ENCODE peak calls at places on chromosomes 12 and 14, in four cellular contexts. One of them, this sample, is unnamed.

GRCh38 chr12:48969847-48970701 is 1.5 kb downstream of the WNT10B start:
- DNase-seq in mesendoderm: peak; percentile 44
- DNase-seq in H1: peak; percentile 69
- DNase-seq in H9: peak; percentile 50
- DNase-seq in this sample: no peak

GRCh38 chr12:72273851-72274284 is 1.7 kb downstream of the TRHDE start:
- DNase-seq in mesendoderm: peak; percentile 19
- DNase-seq in H1: peak; percentile 54
- DNase-seq in H9: peak; percentile 45
- DNase-seq in this sample: no peak

GRCh38 chr12:105522166-105522825 is 191.8 kb downstream of the C12orf75 start:
- DNase-seq in mesendoderm: no peak
- DNase-seq in H9: no peak
- DNase-seq in H1: no peak
- DNase-seq in this sample: peak; percentile 31

GRCh38 chr12:1791104-1791927 is 29.0 kb upstream of the LRTM2 start:
- DNase-seq in H1: peak; percentile 51
- DNase-seq in mesendoderm: peak; percentile 63
- DNase-seq in H9: no peak
- DNase-seq in this sample: peak; percentile 67

GRCh38 chr14:75513911-75514672 is 8.2 kb upstream of the BATF start:
- DNase-seq in H9: no peak
- DNase-seq in mesendoderm: no peak
- DNase-seq in H1: peak; percentile 46
- DNase-seq in this sample: no peak

GRCh38 chr14:89303452-89304435 is 113.3 kb downstream of the FOXN3 start:
- DNase-seq in mesendoderm: peak; percentile 80
- DNase-seq in H1: no peak
- DNase-seq in H9: no peak
- DNase-seq in this sample: peak; percentile 95

GRCh38 chr12:82981150-82981549 is 294.4 kb downstream of the TMTC2 start:
- DNase-seq in H9: no peak
- DNase-seq in H1: no peak
- DNase-seq in mesendoderm: no peak
- DNase-seq in this sample: no peak

GRCh38 chr12:19282133-19282532 is 152.6 kb downstream of the PLEKHA5 start:
- DNase-seq in mesendoderm: no peak
- DNase-seq in H9: no peak
- DNase-seq in H1: no peak
- DNase-seq in this sample: no peak

GRCh38 chr14:71096947-71097346 is 189.7 kb downstream of the PCNX1 start:
- DNase-seq in mesendoderm: no peak
- DNase-seq in H1: no peak
- DNase-seq in H9: no peak
- DNase-seq in this sample: no peak
- H3K56ac ChIP-seq in mesendoderm: no peak overlapping the region
- H3K56ac ChIP-seq in H1: no peak overlapping the region
- H3K56ac ChIP-seq in H9: no peak overlapping the region
- H3K56ac ChIP-seq in this sample: no peak overlapping the region

GRCh38 chr14:35404246-35404495 is 378 bp downstream of the NFKBIA start:
- DNase-seq in H9: no peak
- DNase-seq in H1: no peak
- DNase-seq in mesendoderm: no peak
- DNase-seq in this sample: no peak

GRCh38 chr14:35403397-35404245 is 928 bp downstream of the NFKBIA start:
- DNase-seq in H1: peak; percentile 78
- DNase-seq in H9: peak; percentile 85
- DNase-seq in mesendoderm: peak; percentile 91
- DNase-seq in this sample: peak; percentile 92

GRCh38 chr14:35405304-35405996 is 901 bp upstream of the NFKBIA start:
- DNase-seq in H9: no peak
- DNase-seq in H1: no peak
- DNase-seq in mesendoderm: peak; percentile 74
- DNase-seq in this sample: no peak

GRCh38 chr14:35406090-35406489 is 1.5 kb upstream of the NFKBIA start:
- DNase-seq in H1: no peak
- DNase-seq in H9: no peak
- DNase-seq in mesendoderm: no peak
- DNase-seq in this sample: no peak

GRCh38 chr14:35404496-35405303 is at the start of gene NFKBIA:
- DNase-seq in mesendoderm: peak; percentile 90
- DNase-seq in H9: peak; percentile 81
- DNase-seq in H1: peak; percentile 83
- DNase-seq in this sample: peak; percentile 88
- H3K56ac ChIP-seq in mesendoderm: peak within 1 kb of the TSS; percentile 99
- H3K56ac ChIP-seq in H9: no peak within 1 kb of the TSS
- H3K56ac ChIP-seq in H1: peak within 1 kb of the TSS; percentile 93
- H3K56ac ChIP-seq in this sample: peak within 1 kb of the TSS; percentile 89

GRCh38 chr12:109139791-109140190 is 23.4 kb downstream of the ACACB start:
- DNase-seq in H1: no peak
- DNase-seq in H9: no peak
- DNase-seq in mesendoderm: no peak
- DNase-seq in this sample: no peak

GRCh38 chr12:109140560-109140959 is 24.2 kb downstream of the ACACB start:
- DNase-seq in H1: no peak
- DNase-seq in H9: no peak
- DNase-seq in mesendoderm: no peak
- DNase-seq in this sample: no peak

GRCh38 chr12:109144224-109144623 is 27.8 kb downstream of the ACACB start:
- DNase-seq in H1: no peak
- DNase-seq in mesendoderm: no peak
- DNase-seq in H9: no peak
- DNase-seq in this sample: no peak

GRCh38 chr12:109137055-109137454 is 20.7 kb downstream of the ACACB start:
- DNase-seq in mesendoderm: no peak
- DNase-seq in H1: no peak
- DNase-seq in H9: no peak
- DNase-seq in this sample: no peak

DNA sequence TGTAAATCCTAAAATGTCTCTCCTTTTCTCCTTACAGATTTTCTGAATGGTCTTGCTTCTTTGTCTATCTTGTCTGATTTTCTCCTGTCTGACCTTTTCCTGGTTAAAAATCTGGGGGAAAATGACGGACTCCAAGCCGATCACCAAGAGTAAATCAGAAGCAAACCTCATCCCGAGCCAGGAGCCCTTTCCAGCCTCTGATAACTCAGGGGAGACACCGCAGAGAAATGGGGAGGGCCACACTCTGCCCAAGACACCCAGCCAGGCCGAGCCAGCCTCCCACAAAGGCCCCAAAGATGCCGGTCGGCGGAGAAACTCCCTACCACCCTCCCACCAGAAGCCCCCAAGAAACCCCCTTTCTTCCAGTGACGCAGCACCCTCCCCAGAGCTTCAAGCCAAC is 23.0 kb downstream of the ACACB start:
- DNase-seq in mesendoderm: no peak
- DNase-seq in H9: no peak
- DNase-seq in H1: no peak
- DNase-seq in this sample: no peak
- H3K56ac ChIP-seq in mesendoderm: no peak overlapping the region
- H3K56ac ChIP-seq in H9: no peak overlapping the region
- H3K56ac ChIP-seq in H1: no peak overlapping the region
- H3K56ac ChIP-seq in this sample: no peak overlapping the region

GRCh38 chr14:55271572-55272414 is 572 bp downstream of the FBXO34 start:
- DNase-seq in H9: peak; percentile 64
- DNase-seq in mesendoderm: peak; percentile 82
- DNase-seq in H1: peak; percentile 75
- DNase-seq in this sample: peak; percentile 84

GRCh38 chr14:55272415-55272786 is 1.2 kb downstream of the FBXO34 start:
- DNase-seq in H1: no peak
- DNase-seq in H9: no peak
- DNase-seq in mesendoderm: no peak
- DNase-seq in this sample: no peak

GRCh38 chr14:55265197-55265596 is 6.0 kb upstream of the FBXO34 start:
- DNase-seq in mesendoderm: no peak
- DNase-seq in H1: no peak
- DNase-seq in H9: no peak
- DNase-seq in this sample: no peak

GRCh38 chr14:55270832-55271571 is at the start of gene FBXO34:
- DNase-seq in H9: peak; percentile 97
- DNase-seq in mesendoderm: peak; percentile 98
- DNase-seq in H1: peak; percentile 100
- DNase-seq in this sample: peak; percentile 94

DNA sequence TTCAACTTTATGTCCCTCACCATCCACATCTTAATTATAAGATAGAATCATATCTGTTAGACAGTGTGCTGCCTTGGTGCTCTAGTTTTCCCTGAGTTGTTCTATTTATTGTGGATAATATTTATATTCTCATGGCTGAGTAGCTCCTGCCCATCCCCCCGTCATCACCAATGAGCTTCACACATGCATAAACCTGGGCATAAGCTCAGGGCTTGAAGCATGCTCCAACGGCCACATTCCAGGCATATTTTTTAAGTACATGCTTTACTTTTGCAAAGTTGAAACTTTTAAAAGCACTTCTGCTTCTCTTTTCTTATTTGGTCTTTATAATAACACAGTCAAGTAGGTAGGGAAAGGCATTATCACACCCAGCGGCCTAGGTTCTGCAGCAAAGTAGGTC is 3.4 kb upstream of the FBXO34 start:
- DNase-seq in mesendoderm: no peak
- DNase-seq in H1: no peak
- DNase-seq in H9: no peak
- DNase-seq in this sample: peak; percentile 45
- H3K56ac ChIP-seq in mesendoderm: no peak overlapping the region
- H3K56ac ChIP-seq in H1: no peak overlapping the region
- H3K56ac ChIP-seq in H9: no peak overlapping the region
- H3K56ac ChIP-seq in this sample: no peak overlapping the region

GRCh38 chr12:53645191-53645590 is 19.0 kb upstream of the ATF7 start:
- DNase-seq in H1: no peak
- DNase-seq in H9: no peak
- DNase-seq in mesendoderm: no peak
- DNase-seq in this sample: peak; percentile 23
- H3K56ac ChIP-seq in H1: no peak overlapping the region
- H3K56ac ChIP-seq in H9: no peak overlapping the region
- H3K56ac ChIP-seq in mesendoderm: no peak overlapping the region
- H3K56ac ChIP-seq in this sample: no peak overlapping the region

GRCh38 chr14:91875515-91876286 is 8.4 kb upstream of the TC2N start:
- DNase-seq in H9: no peak
- DNase-seq in H1: no peak
- DNase-seq in mesendoderm: no peak
- DNase-seq in this sample: no peak

GRCh38 chr14:91872517-91873470 is 5.5 kb upstream of the TC2N start:
- DNase-seq in mesendoderm: no peak
- DNase-seq in H9: no peak
- DNase-seq in H1: no peak
- DNase-seq in this sample: peak; percentile 83

GRCh38 chr14:91872011-91872476 is 4.7 kb upstream of the TC2N start:
- DNase-seq in H1: no peak
- DNase-seq in H9: no peak
- DNase-seq in mesendoderm: no peak
- DNase-seq in this sample: no peak

GRCh38 chr14:91870890-91871289 is 3.6 kb upstream of the TC2N start:
- DNase-seq in H1: no peak
- DNase-seq in H9: no peak
- DNase-seq in mesendoderm: no peak
- DNase-seq in this sample: no peak

GRCh38 chr14:91873476-91874265 is 6.3 kb upstream of the TC2N start:
- DNase-seq in mesendoderm: no peak
- DNase-seq in H1: no peak
- DNase-seq in H9: no peak
- DNase-seq in this sample: peak; percentile 21
- H3K56ac ChIP-seq in mesendoderm: no peak overlapping the region
- H3K56ac ChIP-seq in H1: no peak overlapping the region
- H3K56ac ChIP-seq in H9: no peak overlapping the region
- H3K56ac ChIP-seq in this sample: no peak overlapping the region